ENCODE peak calls at places on chromosome 21, in four cellular contexts. M is astrocyte of the spinal cord, W is transverse colon, G is stomach. H is an unnamed sample.

GRCh38 chr21:45339430-45340405 is 52.0 kb upstream of the POFUT2 start:
- DNase-seq in M (no peak), W (no peak), G (no peak), H (no peak)

GRCh38 chr21:26469789-26470188 is 103.3 kb downstream of the CYYR1 start:
- DNase-seq in M (peak; percentile 71), W (no peak), G (no peak), H (peak; percentile 49)

GRCh38 chr21:30206551-30207251 is 9.2 kb downstream of the CLDN8 start:
- DNase-seq in M (peak; percentile 5), W (no peak), G (no peak), H (no peak)

GRCh38 chr21:16460936-16461335 is 731.2 kb downstream of the USP25 start:
- DNase-seq in M (no peak), W (no peak), G (no peak), H (no peak)

GRCh38 chr21:44382536-44382935 is 29.1 kb downstream of the TRPM2 start:
- DNase-seq in M (no peak), W (no peak), G (no peak), H (no peak)

GRCh38 chr21:44523567-44524181 is 16.3 kb downstream of the KRTAP10-1 start:
- DNase-seq in M (no peak), W (no peak), G (no peak), H (no peak)

GRCh38 chr21:25964009-25964408 is 206.6 kb downstream of the APP start:
- DNase-seq in M (peak; percentile 33), W (no peak), G (no peak), H (no peak)

GRCh38 chr21:45639206-45640000 is 4.1 kb upstream of the PCBP3 start:
- DNase-seq in M (peak; percentile 3), W (no peak), G (no peak), H (no peak)

GRCh38 chr21:38567577-38568360 is 69.5 kb upstream of the ERG start:
- DNase-seq in M (peak; percentile 50), W (no peak), G (no peak), H (peak; percentile 16)
- H3K4me3 ChIP-seq in M (peak overlapping the region; percentile 16), W (no peak overlapping the region), G (no peak overlapping the region), H (no peak overlapping the region)

GRCh38 chr21:35635994-35636393 is 424.3 kb downstream of the SETD4 start:
- DNase-seq in M (no peak), W (no peak), G (no peak), H (no peak)

GRCh38 chr21:35632711-35633110 is 427.6 kb downstream of the SETD4 start:
- DNase-seq in M (no peak), W (no peak), G (no peak), H (no peak)

GRCh38 chr21:35635261-35635660 is 425.1 kb downstream of the SETD4 start:
- DNase-seq in M (peak; percentile 66), W (no peak), G (no peak), H (no peak)

GRCh38 chr21:35641271-35642016 is 418.9 kb downstream of the SETD4 start:
- DNase-seq in M (peak; percentile 28), W (no peak), G (no peak), H (peak; percentile 40)

DNA sequence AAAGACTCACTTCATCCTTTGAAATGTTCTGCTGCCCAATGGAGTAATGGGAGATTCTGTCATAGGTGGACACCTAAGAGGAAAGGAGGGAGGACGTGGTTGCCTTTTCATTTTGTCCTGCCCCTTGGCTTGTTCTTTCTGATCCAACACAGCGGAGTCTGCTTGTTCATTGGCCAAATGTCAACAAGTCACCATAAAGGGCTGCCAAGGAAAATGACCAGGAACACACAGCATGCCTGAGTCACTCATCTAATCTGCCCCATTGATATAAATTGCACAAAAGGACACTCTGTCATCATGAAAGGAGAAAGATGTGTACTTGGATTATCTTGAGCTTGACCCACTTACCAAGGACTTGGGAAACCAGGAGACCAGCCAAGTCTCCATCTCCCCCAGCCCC is 422.9 kb downstream of the SETD4 start:
- DNase-seq in M (peak; percentile 72), W (no peak), G (peak; percentile 38), H (no peak)
- TF ChIP-seq CTCF in M (no peak), W (no peak), G (no peak), H (no peak)

GRCh38 chr21:42518216-42518615 is 4.6 kb downstream of the SLC37A1 start:
- DNase-seq in M (peak; percentile 91), W (no peak), G (no peak), H (peak; percentile 90)

GRCh38 chr21:42513151-42513984 is at the start of gene SLC37A1:
- DNase-seq in M (no peak), W (no peak), G (peak; percentile 64), H (no peak)

GRCh38 chr21:42514883-42515228 is 1.2 kb downstream of the SLC37A1 start:
- DNase-seq in M (no peak), W (no peak), G (no peak), H (no peak)

GRCh38 chr21:42513985-42514882 is 582 bp downstream of the SLC37A1 start:
- DNase-seq in M (no peak), W (peak; percentile 74), G (peak; percentile 76), H (no peak)

DNA sequence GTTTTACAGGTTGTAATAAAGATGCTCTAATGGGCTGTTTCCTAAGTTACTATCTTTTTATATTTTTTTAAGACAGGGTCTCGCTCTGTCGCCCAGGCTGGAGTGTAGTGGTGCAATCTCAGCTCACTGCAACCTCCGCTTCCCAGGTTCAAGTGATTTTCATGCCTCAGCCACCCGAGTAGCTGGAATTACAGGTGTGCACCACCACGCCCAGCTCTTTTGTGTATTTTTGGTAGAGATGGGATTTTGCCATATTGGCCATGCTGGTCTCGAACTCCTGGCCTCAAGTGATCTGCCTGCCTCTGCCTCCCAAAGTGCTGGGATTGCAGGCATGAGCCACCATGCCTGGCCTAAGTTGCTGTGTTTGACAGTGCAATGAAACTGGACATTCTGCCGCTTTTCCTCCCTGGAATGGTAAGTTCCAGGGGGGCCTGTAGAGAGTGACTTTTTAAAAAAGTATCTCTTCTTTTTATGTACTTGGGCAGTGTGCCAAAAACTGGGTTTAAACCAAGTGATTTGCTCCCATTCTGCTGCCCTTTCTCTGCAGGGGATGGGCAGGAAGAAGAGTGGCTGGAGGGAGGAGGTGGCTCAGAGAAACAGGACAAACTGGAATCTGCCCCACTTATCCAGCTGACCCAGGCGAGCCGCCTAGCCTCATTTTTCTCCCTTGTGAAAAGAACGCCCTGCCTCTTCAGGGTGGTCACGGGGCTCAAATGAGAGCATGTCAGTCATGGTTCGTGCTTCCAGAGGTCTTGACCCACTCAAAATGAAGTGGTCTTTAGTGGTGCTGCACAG is 2.3 kb downstream of the SLC37A1 start:
- DNase-seq in M (no peak), W (peak; percentile 60), G (no peak), H (no peak)
- H3K4me3 ChIP-seq in M (no peak overlapping the region), W (peak overlapping the region; percentile 94), G (peak overlapping the region; percentile 93), H (no peak overlapping the region)

GRCh38 chr21:41832230-41833137 is 46.7 kb downstream of the PRDM15 start:
- DNase-seq in M (no peak), W (no peak), G (no peak), H (no peak)
- TF ChIP-seq CTCF in M (no peak), W (no peak), G (no peak), H (no peak)